ENCODE peak calls at places on chromosome X, in six cellular contexts. R is mesendoderm; K is colonic mucosa; O is CD8-positive, alpha-beta memory T cell; Q is BJ; M is IMR-90. F is an unnamed sample. For H3K36me3 and H3K27me3, the result is how much of the 10 kb centered on the place peaks cover.

GRCh38 chrX:40174594-40175415 is 77.0 kb upstream of the BCOR start:
- DNase-seq in Q (no peak), M (no peak), K (peak), R (peak), O (peak), F (peak)

GRCh38 chrX:70954871-70955270 is 24.0 kb upstream of the SLC7A3 start:
- DNase-seq in K (no peak), O (no peak), Q (no peak), R (no peak), M (no peak), F (no peak)

GRCh38 chrX:107775734-107776511 is at the start of gene TSC22D3:
- DNase-seq in K (peak), R (peak), Q (peak), M (peak), O (peak), F (peak)

GRCh38 chrX:11261260-11261659 is 32.0 kb upstream of the AMELX start:
- DNase-seq in M (peak), R (no peak), Q (peak), K (no peak), O (no peak), F (no peak)

GRCh38 chrX:135086197-135086854 is 34.0 kb downstream of the ETDB start:
- DNase-seq in R (peak), K (peak), O (peak), Q (no peak), M (peak), F (peak)

GRCh38 chrX:136708348-136708747 is 60.4 kb downstream of the CD40LG start:
- DNase-seq in R (no peak), M (peak), O (no peak), K (no peak), Q (no peak), F (no peak)

GRCh38 chrX:48617542-48618340 is 20.4 kb downstream of the WDR13 start:
- DNase-seq in M (no peak), Q (no peak), K (no peak), R (peak), O (no peak), F (no peak)

GRCh38 chrX:23790147-23790497 is 7.1 kb downstream of the SAT1 start:
- DNase-seq in O (no peak), M (no peak), Q (no peak), R (no peak), K (no peak), F (peak)

GRCh38 chrX:106246511-106246910 is 78.4 kb downstream of the PWWP3B start:
- DNase-seq in O (no peak), R (no peak), Q (no peak), M (no peak), K (no peak), F (no peak)

GRCh38 chrX:150599226-150599625 is 30.8 kb downstream of the MTM1 start:
- DNase-seq in M (no peak), K (no peak), Q (no peak), O (no peak), R (peak), F (no peak)

GRCh38 chrX:106611323-106611681 is 476 bp upstream of the RADX start:
- DNase-seq in M (no peak), Q (no peak), O (no peak), R (no peak), K (no peak), F (no peak)

GRCh38 chrX:13448941-13449340 is 120.5 kb upstream of the EGFL6 start:
- DNase-seq in R (no peak), Q (no peak), O (no peak), K (no peak), M (no peak), F (no peak)

GRCh38 chrX:112613039-112613438 is 66.7 kb downstream of the LHFPL1 start:
- DNase-seq in R (no peak), K (no peak), O (no peak), Q (no peak), M (no peak), F (no peak)

GRCh38 chrX:152897216-152898144 is at the start of gene ZNF185:
- DNase-seq in O (no peak), Q (no peak), M (no peak), R (peak), K (peak), F (peak)

GRCh38 chrX:143669395-143669794 is 33.5 kb upstream of the SLITRK4 start:
- DNase-seq in M (no peak), O (no peak), R (peak), K (no peak), Q (no peak), F (no peak)

GRCh38 chrX:120457766-120458180 is 11.3 kb downstream of the LAMP2 start:
- DNase-seq in K (no peak), R (no peak), O (no peak), Q (peak), M (peak), F (no peak)

GRCh38 chrX:23898412-23898959 is 9.3 kb downstream of the APOO start:
- DNase-seq in M (peak), R (no peak), K (no peak), Q (no peak), O (no peak), F (no peak)

GRCh38 chrX:30649859-30650258 is 3.4 kb upstream of the GK start:
- DNase-seq in O (no peak), M (peak), Q (no peak), K (no peak), R (no peak), F (peak)

GRCh38 chrX:74434336-74434735 is 13.0 kb downstream of the SLC16A2 start:
- DNase-seq in R (no peak), Q (no peak), O (no peak), K (no peak), M (no peak), F (no peak)

GRCh38 chrX:130179170-130179569 is 7.4 kb downstream of the RAB33A start:
- DNase-seq in R (no peak), Q (no peak), K (no peak), O (no peak), M (no peak), F (no peak)

GRCh38 chrX:56968980-56969379 is 26.4 kb downstream of the SPIN3 start:
- DNase-seq in Q (no peak), O (no peak), M (peak), K (no peak), R (no peak), F (no peak)

GRCh38 chrX:28920554-28920953 is 333.3 kb downstream of the IL1RAPL1 start:
- DNase-seq in K (no peak), R (no peak), M (peak), O (no peak), Q (no peak), F (no peak)

GRCh38 chrX:71253253-71254091 is 468 bp downstream of the ZMYM3 start:
- DNase-seq in R (peak), K (peak), M (peak), O (peak), Q (no peak), F (no peak)

GRCh38 chrX:136953867-136954787 is 73.6 kb upstream of the RBMX start:
- DNase-seq in R (peak), K (peak), O (peak), Q (no peak), M (peak), F (peak)

GRCh38 chrX:11105080-11105479 is 6.1 kb upstream of the HCCS start:
- DNase-seq in M (peak), R (no peak), Q (no peak), K (no peak), O (no peak), F (no peak)

GRCh38 chrX:71671043-71671829 is 3.9 kb downstream of the LOC101059915 start:
- DNase-seq in K (no peak), M (no peak), R (no peak), Q (no peak), O (no peak), F (no peak)

GRCh38 chrX:2463973-2464676 is 36.7 kb downstream of the DHRSX start:
- DNase-seq in O (no peak), Q (no peak), K (no peak), R (peak), M (no peak), F (no peak)

GRCh38 chrX:9561199-9561598 is 96.3 kb downstream of the TBL1X start:
- DNase-seq in R (no peak), O (no peak), K (no peak), Q (no peak), M (no peak), F (no peak)

GRCh38 chrX:9560219-9560618 is 95.4 kb downstream of the TBL1X start:
- DNase-seq in M (no peak), Q (no peak), K (no peak), R (no peak), O (no peak), F (no peak)

GRCh38 chrX:9558615-9559014 is 93.8 kb downstream of the TBL1X start:
- DNase-seq in Q (no peak), O (no peak), M (peak), R (no peak), K (no peak), F (no peak)

GRCh38 chrX:9555354-9555753 is 90.5 kb downstream of the TBL1X start:
- DNase-seq in R (no peak), Q (no peak), O (no peak), M (peak), K (no peak), F (no peak)

GRCh38 chrX:9557508-9557907 is 92.7 kb downstream of the TBL1X start:
- DNase-seq in R (no peak), Q (no peak), O (no peak), M (no peak), K (no peak), F (no peak)
- H3K4me3 ChIP-seq in R (no peak), Q (no peak), O (no peak), M (no peak), K (no peak), F (no peak)

DNA sequence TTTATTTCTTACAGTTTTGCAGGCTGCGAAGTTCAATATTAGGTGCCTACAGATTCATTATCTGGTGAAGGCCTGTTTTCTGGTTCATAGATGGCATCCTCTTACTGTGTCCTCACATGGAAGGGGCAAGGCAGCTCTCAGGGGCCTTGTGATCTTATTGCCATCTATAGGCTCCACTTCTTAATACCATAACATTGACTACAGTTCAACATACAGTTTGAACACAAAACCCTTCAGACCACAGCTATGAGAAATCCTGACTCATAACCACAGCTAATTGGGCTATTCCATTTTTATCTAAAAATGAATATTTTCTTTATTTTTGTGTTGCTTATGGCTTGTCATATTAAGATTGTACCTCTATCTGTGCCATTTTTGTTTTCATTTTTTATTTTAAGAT is 72.3 kb downstream of the STAG2 start:
- DNase-seq in R (no peak), K (no peak), O (no peak), Q (no peak), M (peak), F (no peak)
- H3K36me3 ChIP-seq in R (under half), K (under half), O (under half), Q (under half), M (under half), F (under half)

GRCh38 chrX:87327267-87327666 is 190.3 kb upstream of the KLHL4 start:
- DNase-seq in R (no peak), K (no peak), M (no peak), Q (no peak), O (no peak), F (no peak)
- H3K27me3 ChIP-seq in R (under half), K (under half), M (under half), Q (under half), O (under half), F (under half)

GRCh38 chrX:111560801-111561200 is 49.4 kb downstream of the SERTM2 start:
- DNase-seq in M (no peak), Q (no peak), K (no peak), O (no peak), R (no peak), F (no peak)
- H3K4me3 ChIP-seq in M (no peak), Q (no peak), K (no peak), O (no peak), R (no peak), F (no peak)

GRCh38 chrX:41344053-41344452 is 10.1 kb downstream of the DDX3X start:
- DNase-seq in Q (no peak), M (no peak), O (no peak), K (no peak), R (no peak), F (no peak)
- H3K36me3 ChIP-seq in Q (under half), M (half or more), O (half or more), K (under half), R (under half), F (half or more)

GRCh38 chrX:100411802-100412333 is 1.8 kb upstream of the PCDH19 start:
- DNase-seq in K (no peak), M (no peak), Q (no peak), R (no peak), O (no peak), F (no peak)

GRCh38 chrX:100409316-100410082 is 574 bp downstream of the PCDH19 start:
- DNase-seq in M (no peak), O (no peak), Q (no peak), R (no peak), K (no peak), F (no peak)

GRCh38 chrX:100410083-100410590 is at the start of gene PCDH19:
- DNase-seq in Q (no peak), R (peak), K (peak), O (no peak), M (peak), F (peak)

GRCh38 chrX:100413231-100413630 is 3.2 kb upstream of the PCDH19 start:
- DNase-seq in O (no peak), Q (no peak), R (peak), K (peak), M (peak), F (peak)

GRCh38 chrX:100410901-100411801 is 1.1 kb upstream of the PCDH19 start:
- DNase-seq in R (no peak), O (no peak), Q (no peak), M (no peak), K (no peak), F (no peak)
- H3K27me3 ChIP-seq in R (under half), O (under half), Q (under half), M (under half), K (under half), F (under half)

GRCh38 chrX:109827772-109828171 is 94.7 kb upstream of the ACSL4 start:
- DNase-seq in R (no peak), K (no peak), O (no peak), Q (no peak), M (no peak), F (no peak)

GRCh38 chrX:109830157-109830703 is 97.2 kb upstream of the ACSL4 start:
- DNase-seq in K (no peak), R (no peak), M (no peak), O (no peak), Q (no peak), F (no peak)

GRCh38 chrX:109830704-109831206 is 97.7 kb upstream of the ACSL4 start:
- DNase-seq in K (no peak), M (peak), O (no peak), Q (no peak), R (no peak), F (no peak)

GRCh38 chrX:109822861-109823260 is 89.8 kb upstream of the ACSL4 start:
- DNase-seq in M (no peak), O (no peak), Q (no peak), R (no peak), K (no peak), F (no peak)

DNA sequence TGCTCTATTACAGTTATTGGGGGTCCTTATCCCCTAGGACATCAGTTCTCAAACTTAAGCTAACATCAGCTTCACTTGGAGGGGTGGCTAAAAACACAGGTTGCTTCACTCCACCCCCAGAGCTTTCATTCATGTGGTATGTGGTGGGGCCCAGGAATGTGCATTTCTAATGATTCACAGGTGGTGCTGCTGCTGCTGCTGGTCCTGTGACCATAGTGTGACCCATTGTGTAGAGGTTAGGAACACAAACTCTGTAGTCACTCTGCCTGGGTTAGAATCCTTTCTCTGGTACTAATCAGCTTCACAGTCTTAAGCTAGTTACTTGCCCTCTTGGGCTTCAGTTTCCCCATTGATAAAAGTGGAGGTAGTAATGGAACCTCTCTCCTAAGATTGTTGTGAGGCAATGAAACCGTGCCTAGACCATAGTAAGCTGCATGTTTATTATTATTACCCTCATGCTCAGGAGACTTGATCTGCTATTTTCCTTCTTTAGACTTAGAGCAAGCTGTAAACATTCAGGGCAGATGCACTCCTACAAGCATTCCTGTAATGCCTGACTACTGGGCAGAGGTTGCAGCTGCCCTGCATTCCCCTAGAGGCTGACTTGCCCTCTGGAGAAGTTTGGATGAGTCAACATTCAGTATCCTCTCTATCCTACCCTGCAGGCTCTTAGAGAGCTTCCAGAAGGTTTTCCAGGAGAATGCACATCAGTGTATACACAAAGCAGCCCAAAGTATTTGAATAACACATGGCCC is 94.1 kb upstream of the ACSL4 start:
- DNase-seq in K (no peak), Q (no peak), R (peak), M (peak), O (no peak), F (no peak)
- H3K4me3 ChIP-seq in K (no peak), Q (no peak), R (no peak), M (no peak), O (no peak), F (no peak)